ENCODE peak calls at places on chromosomes 12 and 14, in ten cellular contexts. T is RWPE1; W is T-helper 22 cell; X is HEK293T; R is MCF 10A; Q is occipital lobe; I is stimulated activated CD4-positive, alpha-beta T cell treated with anti-CD3 and anti-CD28 coated beads, TNF-alpha, amount 100 ng/mL, for 4 hours; G is lower lobe of right lung; D is hippocampal formation; H is posterior vena cava. O is an unnamed sample.

GRCh38 chr14:41505491-41505890 is 101.2 kb upstream of the LRFN5 start:
- DNase-seq in T (no peak), W (no peak), X (peak; percentile 8), R (no peak), Q (no peak), I (no peak), G (no peak), D (no peak), H (no peak), O (no peak)

GRCh38 chr14:41586237-41586636 is 20.4 kb upstream of the LRFN5 start:
- DNase-seq in T (no peak), W (no peak), X (no peak), R (no peak), Q (no peak), I (no peak), G (no peak), D (no peak), H (no peak), O (no peak)

GRCh38 chr12:49200882-49201594 is 12.2 kb upstream of the TUBA1A start:
- DNase-seq in T (peak; percentile 55), W (no peak), X (no peak), R (peak; percentile 83), Q (no peak), I (no peak), G (no peak), D (no peak), H (no peak), O (no peak)

GRCh38 chr12:72271741-72272661 is at the start of gene TRHDE:
- DNase-seq in T (peak; percentile 7), W (no peak), X (peak; percentile 67), R (no peak), Q (peak; percentile 60), I (no peak), G (peak; percentile 68), D (no peak), H (peak; percentile 83), O (peak; percentile 79)

GRCh38 chr12:7361271-7361670 is 57.4 kb downstream of the ACSM4 start:
- DNase-seq in T (no peak), W (no peak), X (no peak), R (no peak), Q (no peak), I (no peak), G (no peak), D (no peak), H (no peak), O (no peak)

GRCh38 chr12:103884316-103884715 is 43.3 kb upstream of the NT5DC3 start:
- DNase-seq in T (peak; percentile 32), W (peak; percentile 11), X (no peak), R (peak; percentile 40), Q (no peak), I (no peak), G (no peak), D (no peak), H (no peak), O (no peak)

GRCh38 chr14:35949933-35950332 is 123.8 kb downstream of the BRMS1L start:
- DNase-seq in T (no peak), W (no peak), X (peak; percentile 6), R (no peak), Q (no peak), I (no peak), G (no peak), D (no peak), H (no peak), O (no peak)

GRCh38 chr14:70812124-70812818 is 3.0 kb upstream of the MAP3K9 start:
- DNase-seq in T (no peak), W (no peak), X (no peak), R (no peak), Q (no peak), I (no peak), G (no peak), D (no peak), H (no peak), O (no peak)

GRCh38 chr12:90333939-90334338 is 621.0 kb downstream of the CCER1 start:
- DNase-seq in T (peak; percentile 20), W (no peak), X (no peak), R (peak; percentile 22), Q (no peak), I (no peak), G (no peak), D (no peak), H (no peak), O (no peak)

GRCh38 chr12:108341356-108341755 is 2.2 kb upstream of the CMKLR1 start:
- DNase-seq in T (no peak), W (no peak), X (no peak), R (no peak), Q (no peak), I (no peak), G (no peak), D (no peak), H (no peak), O (no peak)

GRCh38 chr14:61527325-61528100 is 167.8 kb upstream of the HIF1A start:
- DNase-seq in T (no peak), W (no peak), X (no peak), R (peak; percentile 80), Q (no peak), I (no peak), G (no peak), D (no peak), H (no peak), O (no peak)

GRCh38 chr12:95218852-95219171 is 1.2 kb downstream of the VEZT start:
- DNase-seq in T (no peak), W (no peak), X (no peak), R (peak; percentile 50), Q (no peak), I (no peak), G (no peak), D (no peak), H (no peak), O (no peak)

GRCh38 chr12:116916714-116917114 is 6.0 kb downstream of the FBXW8 start:
- DNase-seq in T (peak; percentile 69), W (peak; percentile 7), X (no peak), R (peak; percentile 87), Q (no peak), I (no peak), G (peak; percentile 65), D (no peak), H (no peak), O (peak; percentile 76)

GRCh38 chr12:570237-570925 is 92.9 kb downstream of the NINJ2 start:
- DNase-seq in T (peak; percentile 94), W (no peak), X (peak; percentile 37), R (peak; percentile 92), Q (no peak), I (no peak), G (peak; percentile 75), D (peak; percentile 22), H (peak; percentile 95), O (peak; percentile 87)

GRCh38 chr14:69288001-69288771 is 28.2 kb downstream of the GALNT16 start:
- DNase-seq in T (peak; percentile 15), W (no peak), X (no peak), R (peak; percentile 33), Q (no peak), I (no peak), G (no peak), D (peak; percentile 28), H (no peak), O (no peak)

GRCh38 chr14:99625476-99625875 is 19.5 kb upstream of the HHIPL1 start:
- DNase-seq in T (no peak), W (no peak), X (no peak), R (no peak), Q (no peak), I (no peak), G (no peak), D (no peak), H (no peak), O (no peak)

GRCh38 chr14:77862154-77862783 is 62.4 kb downstream of the ADCK1 start:
- DNase-seq in T (peak; percentile 80), W (peak; percentile 30), X (peak; percentile 82), R (peak; percentile 58), Q (peak; percentile 57), I (peak; percentile 67), G (peak; percentile 81), D (peak; percentile 76), H (peak; percentile 92), O (peak; percentile 88)

GRCh38 chr14:69615471-69616407 is 4.3 kb downstream of the SUSD6 start:
- DNase-seq in T (peak; percentile 26), W (no peak), X (no peak), R (peak; percentile 52), Q (peak; percentile 29), I (no peak), G (no peak), D (peak; percentile 25), H (no peak), O (no peak)

GRCh38 chr12:21551811-21552469 is 25.8 kb downstream of the SPX start:
- DNase-seq in T (no peak), W (no peak), X (no peak), R (no peak), Q (no peak), I (no peak), G (no peak), D (peak; percentile 6), H (no peak), O (no peak)

GRCh38 chr12:28506271-28506670 is 316.0 kb downstream of the CCDC91 start:
- DNase-seq in T (no peak), W (no peak), X (no peak), R (no peak), Q (no peak), I (no peak), G (no peak), D (no peak), H (no peak), O (no peak)

GRCh38 chr12:123983822-123984485 is 10.9 kb downstream of the ZNF664 start:
- DNase-seq in T (peak; percentile 44), W (no peak), X (peak; percentile 56), R (peak; percentile 75), Q (peak; percentile 12), I (no peak), G (no peak), D (peak; percentile 26), H (no peak), O (no peak)

GRCh38 chr14:71225108-71225507 is 317.8 kb downstream of the PCNX1 start:
- DNase-seq in T (no peak), W (no peak), X (no peak), R (no peak), Q (no peak), I (no peak), G (no peak), D (no peak), H (no peak), O (no peak)

GRCh38 chr12:45138609-45139008 is 77.3 kb upstream of the ANO6 start:
- DNase-seq in T (no peak), W (no peak), X (no peak), R (no peak), Q (no peak), I (no peak), G (no peak), D (no peak), H (no peak), O (no peak)

GRCh38 chr12:5388581-5389535 is 43.0 kb upstream of the NTF3 start:
- DNase-seq in T (peak; percentile 58), W (no peak), X (no peak), R (no peak), Q (no peak), I (no peak), G (no peak), D (no peak), H (no peak), O (no peak)

GRCh38 chr12:42593781-42594322 is 4.3 kb upstream of the PRICKLE1 start:
- DNase-seq in T (no peak), W (no peak), X (no peak), R (no peak), Q (no peak), I (no peak), G (no peak), D (no peak), H (no peak), O (no peak)

GRCh38 chr12:17304503-17305347 is 698.8 kb upstream of the LMO3 start:
- DNase-seq in T (peak; percentile 36), W (no peak), X (no peak), R (peak; percentile 60), Q (no peak), I (no peak), G (no peak), D (no peak), H (no peak), O (no peak)

GRCh38 chr14:100529561-100530031 is 57.6 kb downstream of the BEGAIN start:
- DNase-seq in T (no peak), W (no peak), X (no peak), R (no peak), Q (no peak), I (no peak), G (peak; percentile 28), D (no peak), H (peak; percentile 72), O (peak; percentile 53)

GRCh38 chr12:27513155-27513824 is 10.7 kb upstream of the PPFIBP1 start:
- DNase-seq in T (no peak), W (no peak), X (no peak), R (no peak), Q (no peak), I (no peak), G (no peak), D (no peak), H (no peak), O (no peak)

O was measured in upper lobe of right lung.